ENCODE peak calls at places on chromosomes 13 and 19, in six cellular contexts. D is effector CD4-positive, alpha-beta T cell; J is astrocyte of the spinal cord; I is fibroblast of lung; Z is erythroblast; E is CD4-positive, alpha-beta T cell. Q is an unnamed sample.

GRCh38 chr13:23500858-23501257 is 67.4 kb upstream of the SACS start:
- DNase-seq in E (no peak), J (peak), D (no peak), Z (no peak), I (peak), Q (peak)

GRCh38 chr19:51123381-51124186 is 1.1 kb upstream of the SIGLEC9 start:
- DNase-seq in I (no peak), E (no peak), J (no peak), D (no peak), Z (no peak), Q (no peak)

GRCh38 chr19:40542197-40542859 is 34.3 kb upstream of the SHKBP1 start:
- DNase-seq in Z (no peak), E (no peak), J (no peak), D (no peak), I (peak), Q (peak)

GRCh38 chr19:16040642-16041041 is 35.7 kb upstream of the TPM4 start:
- DNase-seq in Z (no peak), J (no peak), D (no peak), E (no peak), I (peak), Q (no peak)

GRCh38 chr13:40490086-40490723 is 176.2 kb downstream of the FOXO1 start:
- DNase-seq in I (no peak), Z (no peak), E (peak), J (no peak), D (peak), Q (no peak)

GRCh38 chr19:10255358-10255757 is 3.3 kb downstream of the MRPL4 start:
- DNase-seq in I (no peak), Z (no peak), D (no peak), E (no peak), J (no peak), Q (no peak)

GRCh38 chr13:38348890-38349289 is 761 bp upstream of the UFM1 start:
- DNase-seq in I (no peak), D (peak), E (no peak), Z (no peak), J (peak), Q (peak)

GRCh38 chr13:110540871-110541525 is 20.5 kb downstream of the RAB20 start:
- DNase-seq in J (no peak), E (no peak), Z (no peak), D (no peak), I (no peak), Q (no peak)

GRCh38 chr19:32265991-32266390 is 79.4 kb upstream of the ZNF507 start:
- DNase-seq in E (no peak), I (no peak), D (no peak), Z (no peak), J (no peak), Q (no peak)

GRCh38 chr13:32232263-32232662 is 82.9 kb downstream of the ZAR1L start:
- DNase-seq in I (no peak), D (no peak), J (no peak), E (no peak), Z (no peak), Q (no peak)

GRCh38 chr19:38044267-38045111 is 137.5 kb downstream of the SIPA1L3 start:
- DNase-seq in Z (no peak), I (no peak), J (peak), E (no peak), D (no peak), Q (peak)

GRCh38 chr13:113782472-113782871 is 23.4 kb downstream of the TMEM255B start:
- DNase-seq in I (no peak), E (no peak), D (no peak), J (no peak), Z (no peak), Q (no peak)

GRCh38 chr13:46565808-46566750 is 13.1 kb downstream of the LRCH1 start:
- DNase-seq in I (no peak), J (no peak), Z (no peak), D (no peak), E (no peak), Q (no peak)

GRCh38 chr13:76994281-76994680 is 2.4 kb downstream of the CLN5 start:
- DNase-seq in J (no peak), I (no peak), Z (no peak), E (no peak), D (no peak), Q (no peak)

GRCh38 chr13:42777476-42777875 is 3.9 kb upstream of the FAM216B start:
- DNase-seq in D (no peak), Z (no peak), J (no peak), I (no peak), E (no peak), Q (no peak)

GRCh38 chr13:111956261-111957151 is 110.4 kb upstream of the SOX1 start:
- DNase-seq in J (no peak), I (no peak), D (no peak), E (no peak), Z (no peak), Q (no peak)

GRCh38 chr13:26168276-26168814 is 53.8 kb downstream of the RNF6 start:
- DNase-seq in I (peak), E (no peak), D (no peak), Z (no peak), J (no peak), Q (no peak)

GRCh38 chr13:113856716-113857065 is 7.2 kb downstream of the GAS6 start:
- DNase-seq in E (no peak), D (no peak), Z (no peak), J (peak), I (peak), Q (no peak)

GRCh38 chr19:29245221-29245620 is 32.3 kb upstream of the UQCRFS1 start:
- DNase-seq in D (no peak), E (no peak), Z (no peak), J (no peak), I (no peak), Q (no peak)

GRCh38 chr19:49331616-49332055 is 3.6 kb upstream of the CD37 start:
- DNase-seq in E (peak), I (peak), D (peak), J (peak), Z (peak), Q (peak)

GRCh38 chr13:113814435-113814821 is 49.4 kb downstream of the GAS6 start:
- DNase-seq in D (no peak), I (no peak), Z (no peak), J (peak), E (no peak), Q (peak)

GRCh38 chr13:37418490-37418889 is 180.1 kb downstream of the POSTN start:
- DNase-seq in J (no peak), E (no peak), I (peak), D (no peak), Z (no peak), Q (no peak)

GRCh38 chr19:37692956-37693660 is 26.5 kb downstream of the ZNF607 start:
- DNase-seq in E (no peak), D (no peak), I (no peak), J (no peak), Z (no peak), Q (no peak)

GRCh38 chr19:39563408-39563807 is 23.4 kb upstream of the EID2 start:
- DNase-seq in Z (no peak), E (no peak), J (no peak), D (no peak), I (no peak), Q (no peak)

GRCh38 chr19:940591-941291 is 14.9 kb downstream of the ARID3A start:
- DNase-seq in I (peak), Z (no peak), E (peak), D (peak), J (peak), Q (no peak)

GRCh38 chr13:71290963-71291937 is 575.8 kb downstream of the DACH1 start:
- DNase-seq in I (peak), E (peak), D (peak), J (no peak), Z (peak), Q (peak)

GRCh38 chr19:10784257-10784656 is 51.8 kb downstream of the TMED1 start:
- DNase-seq in D (no peak), J (no peak), Z (no peak), E (no peak), I (no peak), Q (no peak)

GRCh38 chr13:28705734-28706133 is 13.0 kb downstream of the SLC46A3 start:
- DNase-seq in Z (no peak), E (no peak), D (no peak), I (peak), J (no peak), Q (peak)

GRCh38 chr19:39155114-39155700 is 29.6 kb downstream of the PAK4 start:
- DNase-seq in Z (no peak), D (no peak), E (no peak), I (no peak), J (no peak), Q (no peak)

GRCh38 chr13:30829145-30829544 is 76.9 kb upstream of the MEDAG start:
- DNase-seq in D (no peak), I (no peak), J (peak), E (no peak), Z (no peak), Q (peak)

GRCh38 chr13:40333238-40333637 is 333.2 kb downstream of the FOXO1 start:
- DNase-seq in J (no peak), I (no peak), D (no peak), Z (peak), E (no peak), Q (no peak)

GRCh38 chr19:28961772-28962500 is 251.0 kb downstream of the UQCRFS1 start:
- DNase-seq in D (no peak), Z (no peak), I (peak), E (no peak), J (peak), Q (peak)

GRCh38 chr19:39130337-39131254 is 5.0 kb downstream of the PAK4 start:
- DNase-seq in Z (no peak), D (no peak), I (no peak), E (no peak), J (no peak), Q (no peak)

GRCh38 chr13:20877902-20878301 is 24.6 kb downstream of the XPO4 start:
- DNase-seq in J (no peak), D (no peak), E (no peak), I (no peak), Z (no peak), Q (no peak)

GRCh38 chr13:28574617-28575142 is 79.8 kb upstream of the FLT1 start:
- DNase-seq in D (no peak), J (peak), E (no peak), Z (peak), I (peak), Q (peak)

Q was measured in GM03348.